ENCODE peak calls at places on chromosomes 16 and 17, in six cellular contexts. One of them, this sample, is unnamed.
A peak's percentile ranks its signal among the peaks of the same experiment; 100 is the strongest.

GRCh38 chr17:633641-634091 is 81.0 kb downstream of the VPS53 start:
- DNase-seq in AG09309: no peak
- DNase-seq in lower leg skin: no peak
- DNase-seq in astrocyte of the cerebellum: peak; percentile 89
- DNase-seq in GM06990: no peak
- DNase-seq in GM10248: no peak
- DNase-seq in this sample: no peak

GRCh38 chr16:84464116-84464515 is 40.3 kb downstream of the MEAK7 start:
- DNase-seq in AG09309: no peak
- DNase-seq in lower leg skin: peak; percentile 54
- DNase-seq in astrocyte of the cerebellum: no peak
- DNase-seq in GM06990: no peak
- DNase-seq in GM10248: no peak
- DNase-seq in this sample: no peak

GRCh38 chr17:3865166-3865565 is 19.1 kb upstream of the NCBP3 start:
- DNase-seq in AG09309: no peak
- DNase-seq in lower leg skin: no peak
- DNase-seq in astrocyte of the cerebellum: no peak
- DNase-seq in GM06990: no peak
- DNase-seq in GM10248: no peak
- DNase-seq in this sample: no peak

GRCh38 chr17:330993-331701 is 21.5 kb downstream of the RPH3AL start:
- DNase-seq in AG09309: no peak
- DNase-seq in lower leg skin: no peak
- DNase-seq in astrocyte of the cerebellum: no peak
- DNase-seq in GM06990: no peak
- DNase-seq in GM10248: no peak
- DNase-seq in this sample: no peak

GRCh38 chr17:63476857-63477470 is at the start of gene ACE:
- DNase-seq in AG09309: no peak
- DNase-seq in lower leg skin: no peak
- DNase-seq in astrocyte of the cerebellum: no peak
- DNase-seq in GM06990: peak; percentile 39
- DNase-seq in GM10248: no peak
- DNase-seq in this sample: peak; percentile 35

GRCh38 chr16:19505600-19506303 is 16.1 kb downstream of the GDE1 start:
- DNase-seq in AG09309: no peak
- DNase-seq in lower leg skin: no peak
- DNase-seq in astrocyte of the cerebellum: peak; percentile 87
- DNase-seq in GM06990: no peak
- DNase-seq in GM10248: no peak
- DNase-seq in this sample: no peak

GRCh38 chr17:34382586-34383224 is 19.7 kb upstream of the CCL1 start:
- DNase-seq in AG09309: no peak
- DNase-seq in lower leg skin: peak; percentile 66
- DNase-seq in astrocyte of the cerebellum: no peak
- DNase-seq in GM06990: peak; percentile 82
- DNase-seq in GM10248: no peak
- DNase-seq in this sample: no peak

GRCh38 chr17:14118951-14119350 is 49.6 kb downstream of the COX10 start:
- DNase-seq in AG09309: no peak
- DNase-seq in lower leg skin: no peak
- DNase-seq in astrocyte of the cerebellum: no peak
- DNase-seq in GM06990: peak; percentile 17
- DNase-seq in GM10248: peak; percentile 6
- DNase-seq in this sample: no peak

GRCh38 chr17:49576121-49576905 is 642 bp downstream of the NXPH3 start:
- DNase-seq in AG09309: no peak
- DNase-seq in lower leg skin: no peak
- DNase-seq in astrocyte of the cerebellum: no peak
- DNase-seq in GM06990: no peak
- DNase-seq in GM10248: no peak
- DNase-seq in this sample: no peak

GRCh38 chr17:60640503-60640902 is 37.1 kb upstream of the BCAS3 start:
- DNase-seq in AG09309: no peak
- DNase-seq in lower leg skin: no peak
- DNase-seq in astrocyte of the cerebellum: no peak
- DNase-seq in GM06990: no peak
- DNase-seq in GM10248: no peak
- DNase-seq in this sample: no peak

GRCh38 chr16:11700264-11701029 is 32.2 kb downstream of the SNN start:
- DNase-seq in AG09309: no peak
- DNase-seq in lower leg skin: peak; percentile 78
- DNase-seq in astrocyte of the cerebellum: no peak
- DNase-seq in GM06990: no peak
- DNase-seq in GM10248: no peak
- DNase-seq in this sample: no peak

GRCh38 chr17:39236981-39237441 is 11.3 kb upstream of the STAC2 start:
- DNase-seq in AG09309: no peak
- DNase-seq in lower leg skin: no peak
- DNase-seq in astrocyte of the cerebellum: no peak
- DNase-seq in GM06990: no peak
- DNase-seq in GM10248: peak; percentile 14
- DNase-seq in this sample: no peak

GRCh38 chr17:40458001-40458791 is 14.9 kb downstream of the IGFBP4 start:
- DNase-seq in AG09309: peak; percentile 83
- DNase-seq in lower leg skin: no peak
- DNase-seq in astrocyte of the cerebellum: peak; percentile 46
- DNase-seq in GM06990: no peak
- DNase-seq in GM10248: no peak
- DNase-seq in this sample: no peak

GRCh38 chr16:56743840-56744239 is 13.9 kb downstream of the NUP93 start:
- DNase-seq in AG09309: no peak
- DNase-seq in lower leg skin: no peak
- DNase-seq in astrocyte of the cerebellum: no peak
- DNase-seq in GM06990: no peak
- DNase-seq in GM10248: no peak
- DNase-seq in this sample: no peak

GRCh38 chr17:31743767-31744166 is 115.3 kb downstream of the COPRS start:
- DNase-seq in AG09309: no peak
- DNase-seq in lower leg skin: no peak
- DNase-seq in astrocyte of the cerebellum: no peak
- DNase-seq in GM06990: no peak
- DNase-seq in GM10248: no peak
- DNase-seq in this sample: no peak

GRCh38 chr17:55612691-55613141 is 101.5 kb upstream of the SMIM36 start:
- DNase-seq in AG09309: no peak
- DNase-seq in lower leg skin: no peak
- DNase-seq in astrocyte of the cerebellum: no peak
- DNase-seq in GM06990: no peak
- DNase-seq in GM10248: no peak
- DNase-seq in this sample: no peak

GRCh38 chr17:75086496-75087181 is 1.1 kb upstream of the SLC16A5 start:
- DNase-seq in AG09309: no peak
- DNase-seq in lower leg skin: no peak
- DNase-seq in astrocyte of the cerebellum: no peak
- DNase-seq in GM06990: no peak
- DNase-seq in GM10248: no peak
- DNase-seq in this sample: no peak

GRCh38 chr17:13557077-13557476 is 44.7 kb downstream of the HS3ST3A1 start:
- DNase-seq in AG09309: peak; percentile 52
- DNase-seq in lower leg skin: no peak
- DNase-seq in astrocyte of the cerebellum: no peak
- DNase-seq in GM06990: no peak
- DNase-seq in GM10248: no peak
- DNase-seq in this sample: no peak

GRCh38 chr16:85151079-85151602 is 38.9 kb upstream of the CIBAR2 start:
- DNase-seq in AG09309: no peak
- DNase-seq in lower leg skin: no peak
- DNase-seq in astrocyte of the cerebellum: no peak
- DNase-seq in GM06990: no peak
- DNase-seq in GM10248: no peak
- DNase-seq in this sample: no peak

GRCh38 chr16:54654429-54654828 is 276.2 kb upstream of the IRX5 start:
- DNase-seq in AG09309: no peak
- DNase-seq in lower leg skin: no peak
- DNase-seq in astrocyte of the cerebellum: no peak
- DNase-seq in GM06990: no peak
- DNase-seq in GM10248: no peak
- DNase-seq in this sample: no peak

GRCh38 chr16:28218109-28218508 is 6.3 kb upstream of the XPO6 start:
- DNase-seq in AG09309: peak; percentile 14
- DNase-seq in lower leg skin: no peak
- DNase-seq in astrocyte of the cerebellum: no peak
- DNase-seq in GM06990: peak; percentile 18
- DNase-seq in GM10248: peak; percentile 67
- DNase-seq in this sample: no peak

GRCh38 chr16:71626858-71627213 is 852 bp downstream of the MARVELD3 start:
- DNase-seq in AG09309: no peak
- DNase-seq in lower leg skin: no peak
- DNase-seq in astrocyte of the cerebellum: no peak
- DNase-seq in GM06990: peak; percentile 24
- DNase-seq in GM10248: no peak
- DNase-seq in this sample: peak; percentile 19

GRCh38 chr17:6420173-6420641 is 14.7 kb downstream of the AIPL1 start:
- DNase-seq in AG09309: no peak
- DNase-seq in lower leg skin: no peak
- DNase-seq in astrocyte of the cerebellum: no peak
- DNase-seq in GM06990: no peak
- DNase-seq in GM10248: no peak
- DNase-seq in this sample: no peak

GRCh38 chr17:80887639-80888175 is 103.9 kb upstream of the CHMP6 start:
- DNase-seq in AG09309: no peak
- DNase-seq in lower leg skin: no peak
- DNase-seq in astrocyte of the cerebellum: no peak
- DNase-seq in GM06990: no peak
- DNase-seq in GM10248: no peak
- DNase-seq in this sample: no peak

GRCh38 chr17:55228683-55229192 is 36.0 kb upstream of the HLF start:
- DNase-seq in AG09309: no peak
- DNase-seq in lower leg skin: no peak
- DNase-seq in astrocyte of the cerebellum: no peak
- DNase-seq in GM06990: no peak
- DNase-seq in GM10248: no peak
- DNase-seq in this sample: no peak

GRCh38 chr17:40702271-40702670 is 1.3 kb downstream of the KRT24 start:
- DNase-seq in AG09309: no peak
- DNase-seq in lower leg skin: no peak
- DNase-seq in astrocyte of the cerebellum: no peak
- DNase-seq in GM06990: no peak
- DNase-seq in GM10248: no peak
- DNase-seq in this sample: no peak

GRCh38 chr17:40859536-40859935 is 7.5 kb downstream of the KRT12 start:
- DNase-seq in AG09309: no peak
- DNase-seq in lower leg skin: no peak
- DNase-seq in astrocyte of the cerebellum: no peak
- DNase-seq in GM06990: no peak
- DNase-seq in GM10248: no peak
- DNase-seq in this sample: no peak

GRCh38 chr17:82317394-82318168 is at the start of gene CD7:
- DNase-seq in AG09309: no peak
- DNase-seq in lower leg skin: no peak
- DNase-seq in astrocyte of the cerebellum: no peak
- DNase-seq in GM06990: no peak
- DNase-seq in GM10248: no peak
- DNase-seq in this sample: no peak
- TF ChIP-seq CTCF in AG09309: no peak
- TF ChIP-seq CTCF in lower leg skin: no peak
- TF ChIP-seq CTCF in astrocyte of the cerebellum: no peak
- TF ChIP-seq CTCF in GM06990: no peak
- TF ChIP-seq CTCF in GM10248: no peak
- TF ChIP-seq CTCF in this sample: no peak

GRCh38 chr17:43368740-43369506 is 29.9 kb upstream of the ARL4D start:
- DNase-seq in AG09309: no peak
- DNase-seq in lower leg skin: peak; percentile 96
- DNase-seq in astrocyte of the cerebellum: no peak
- DNase-seq in GM06990: peak; percentile 81
- DNase-seq in GM10248: peak; percentile 56
- DNase-seq in this sample: peak; percentile 64
- TF ChIP-seq CTCF in AG09309: no peak
- TF ChIP-seq CTCF in lower leg skin: no peak
- TF ChIP-seq CTCF in astrocyte of the cerebellum: no peak
- TF ChIP-seq CTCF in GM06990: no peak
- TF ChIP-seq CTCF in GM10248: peak; percentile 36
- TF ChIP-seq CTCF in this sample: no peak

GRCh38 chr17:82803185-82803584 is 36.6 kb downstream of the ZNF750 start:
- DNase-seq in AG09309: no peak
- DNase-seq in lower leg skin: no peak
- DNase-seq in astrocyte of the cerebellum: no peak
- DNase-seq in GM06990: no peak
- DNase-seq in GM10248: no peak
- DNase-seq in this sample: no peak

GRCh38 chr17:82805254-82805653 is 34.6 kb downstream of the ZNF750 start:
- DNase-seq in AG09309: no peak
- DNase-seq in lower leg skin: no peak
- DNase-seq in astrocyte of the cerebellum: no peak
- DNase-seq in GM06990: no peak
- DNase-seq in GM10248: no peak
- DNase-seq in this sample: no peak

GRCh38 chr17:82803606-82804005 is 36.2 kb downstream of the ZNF750 start:
- DNase-seq in AG09309: no peak
- DNase-seq in lower leg skin: no peak
- DNase-seq in astrocyte of the cerebellum: no peak
- DNase-seq in GM06990: no peak
- DNase-seq in GM10248: no peak
- DNase-seq in this sample: no peak

GRCh38 chr17:82805823-82806222 is 34.0 kb downstream of the ZNF750 start:
- DNase-seq in AG09309: no peak
- DNase-seq in lower leg skin: no peak
- DNase-seq in astrocyte of the cerebellum: no peak
- DNase-seq in GM06990: no peak
- DNase-seq in GM10248: no peak
- DNase-seq in this sample: no peak

DNA sequence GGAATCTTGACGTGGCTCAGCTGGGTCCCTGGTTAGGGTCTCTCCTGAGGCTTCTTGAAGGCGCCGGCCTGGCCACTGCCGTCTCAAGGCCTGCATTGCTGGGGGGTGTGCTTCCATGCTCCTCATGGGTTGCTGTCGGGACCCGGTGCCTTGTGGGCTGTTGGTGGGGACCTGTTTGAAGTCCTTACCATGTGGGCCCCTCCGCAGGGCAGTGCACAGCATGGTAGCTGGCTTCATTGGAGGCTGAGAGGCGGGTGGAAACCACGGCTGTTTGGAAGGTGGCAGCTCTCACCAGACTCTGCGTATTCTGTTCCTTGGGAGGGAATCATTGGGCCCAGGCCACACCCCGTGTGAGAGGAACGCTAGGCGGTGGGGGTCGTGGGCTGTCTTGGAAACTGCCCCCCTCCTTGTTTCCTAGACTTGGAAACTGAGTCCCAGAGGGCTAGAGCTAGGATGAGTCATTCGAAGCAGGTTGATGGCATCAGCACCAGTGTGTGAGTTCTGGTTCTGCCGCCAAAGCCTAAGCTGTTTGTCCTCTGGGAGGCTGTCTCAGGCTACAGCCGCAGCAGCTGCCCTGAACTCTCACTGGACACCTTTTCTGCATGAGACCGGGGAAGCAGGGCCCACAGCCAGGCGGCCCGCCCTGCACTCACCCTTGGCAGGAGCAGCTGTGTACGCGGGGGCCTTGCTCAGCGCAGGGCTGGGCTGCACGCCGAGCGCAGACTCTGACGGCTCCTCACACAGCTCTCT is 35.2 kb downstream of the ZNF750 start:
- DNase-seq in AG09309: no peak
- DNase-seq in lower leg skin: no peak
- DNase-seq in astrocyte of the cerebellum: peak; percentile 39
- DNase-seq in GM06990: no peak
- DNase-seq in GM10248: no peak
- DNase-seq in this sample: no peak
- TF ChIP-seq CTCF in AG09309: no peak
- TF ChIP-seq CTCF in lower leg skin: no peak
- TF ChIP-seq CTCF in astrocyte of the cerebellum: no peak
- TF ChIP-seq CTCF in GM06990: no peak
- TF ChIP-seq CTCF in GM10248: no peak
- TF ChIP-seq CTCF in this sample: no peak

GRCh38 chr16:87461466-87461975 is 31.3 kb downstream of the ZCCHC14 start:
- DNase-seq in AG09309: no peak
- DNase-seq in lower leg skin: peak; percentile 91
- DNase-seq in astrocyte of the cerebellum: no peak
- DNase-seq in GM06990: peak; percentile 28
- DNase-seq in GM10248: peak; percentile 77
- DNase-seq in this sample: no peak
- TF ChIP-seq CTCF in AG09309: no peak
- TF ChIP-seq CTCF in lower leg skin: no peak
- TF ChIP-seq CTCF in astrocyte of the cerebellum: peak; percentile 20
- TF ChIP-seq CTCF in GM06990: peak; percentile 67
- TF ChIP-seq CTCF in GM10248: peak; percentile 59
- TF ChIP-seq CTCF in this sample: no peak

This sample was measured in activated B cell treated with CpG ODN at 0.5 μM for 24 hours.